ENCODE peak calls at places on chromosomes 4 and X, in nine cellular contexts. X is OCI-LY7, W is lower lobe of right lung, E is cardiac fibroblast, V is Calu3, Y is coronary artery, U is PC-9, Z is type B pancreatic cell, T is right lobe of liver. R is an unnamed sample.

GRCh38 chr4:2402941-2403340 is 15.5 kb downstream of the ZFYVE28 start:
- DNase-seq in X (no peak), W (no peak), E (no peak), V (no peak), Y (no peak), U (no peak), Z (no peak), T (no peak), R (no peak)

GRCh38 chrX:154490021-154490413 is 412 bp downstream of the SLC10A3 start:
- DNase-seq in X (peak), W (no peak), E (peak), V (no peak), Y (no peak), U (no peak), Z (peak), T (no peak), R (no peak)

GRCh38 chr4:110130578-110131358 is 67.6 kb downstream of the ELOVL6 start:
- DNase-seq in X (no peak), W (no peak), E (no peak), V (peak), Y (no peak), U (peak), Z (no peak), T (no peak), R (no peak)

GRCh38 chr4:145773581-145774234 is 93.8 kb downstream of the C4orf51 start:
- DNase-seq in X (no peak), W (no peak), E (no peak), V (no peak), Y (no peak), U (no peak), Z (no peak), T (no peak), R (peak)

GRCh38 chrX:65581661-65582339 is 47.2 kb upstream of the LAS1L start:
- DNase-seq in X (peak), W (no peak), E (peak), V (peak), Y (no peak), U (no peak), Z (no peak), T (no peak), R (peak)

GRCh38 chr4:159776915-159777314 is 674.0 kb downstream of the RAPGEF2 start:
- DNase-seq in X (no peak), W (no peak), E (no peak), V (no peak), Y (no peak), U (no peak), Z (no peak), T (no peak), R (no peak)

GRCh38 chr4:64409300-64409699 is at the start of gene TECRL:
- DNase-seq in X (no peak), W (no peak), E (no peak), V (no peak), Y (no peak), U (no peak), Z (no peak), T (no peak), R (no peak)

GRCh38 chr4:169810325-169811323 is 52.9 kb upstream of the HPF1 start:
- DNase-seq in X (peak), W (no peak), E (peak), V (peak), Y (no peak), U (peak), Z (no peak), T (no peak), R (peak)

GRCh38 chr4:85028910-85029309 is 62.4 kb upstream of the WDFY3 start:
- DNase-seq in X (no peak), W (no peak), E (peak), V (no peak), Y (no peak), U (no peak), Z (no peak), T (no peak), R (no peak)

GRCh38 chrX:10556405-10556804 is 64.0 kb downstream of the MID1 start:
- DNase-seq in X (no peak), W (no peak), E (no peak), V (no peak), Y (no peak), U (no peak), Z (no peak), T (no peak), R (no peak)

GRCh38 chrX:149540621-149541520 is at the start of gene EOLA1:
- DNase-seq in X (peak), W (peak), E (peak), V (peak), Y (peak), U (peak), Z (peak), T (peak), R (peak)

GRCh38 chr4:74474345-74475099 is 29.6 kb downstream of the AREG start:
- DNase-seq in X (no peak), W (no peak), E (peak), V (no peak), Y (no peak), U (no peak), Z (no peak), T (no peak), R (no peak)

GRCh38 chr4:84582988-84583870 is at the start of gene CDS1:
- DNase-seq in X (no peak), W (peak), E (no peak), V (peak), Y (no peak), U (no peak), Z (peak), T (peak), R (peak)

GRCh38 chrX:53440101-53440500 is 5.9 kb upstream of the HSD17B10 start:
- DNase-seq in X (no peak), W (no peak), E (no peak), V (no peak), Y (no peak), U (no peak), Z (no peak), T (no peak), R (no peak)

GRCh38 chrX:8743126-8743732 is 11.3 kb upstream of the ANOS1 start:
- DNase-seq in X (peak), W (peak), E (peak), V (peak), Y (no peak), U (peak), Z (no peak), T (peak), R (peak)

GRCh38 chr4:4730214-4730613 is 129.3 kb upstream of the MSX1 start:
- DNase-seq in X (no peak), W (no peak), E (no peak), V (no peak), Y (no peak), U (no peak), Z (no peak), T (no peak), R (no peak)

GRCh38 chrX:136725446-136726104 is 55.2 kb downstream of the ARHGEF6 start:
- DNase-seq in X (no peak), W (no peak), E (peak), V (no peak), Y (no peak), U (peak), Z (no peak), T (no peak), R (no peak)

GRCh38 chrX:153554519-153555167 is 37.2 kb downstream of the ATP2B3 start:
- DNase-seq in X (peak), W (peak), E (peak), V (peak), Y (no peak), U (no peak), Z (no peak), T (peak), R (peak)

GRCh38 chrX:110146521-110146920 is 143.6 kb downstream of the TMEM164 start:
- DNase-seq in X (peak), W (no peak), E (peak), V (peak), Y (no peak), U (no peak), Z (no peak), T (no peak), R (peak)

GRCh38 chr4:168257663-168258235 is 60.8 kb downstream of the DDX60 start:
- DNase-seq in X (no peak), W (no peak), E (no peak), V (no peak), Y (no peak), U (no peak), Z (no peak), T (no peak), R (no peak)

GRCh38 chr4:67204441-67204840 is 340.9 kb downstream of the CENPC start:
- DNase-seq in X (no peak), W (no peak), E (no peak), V (no peak), Y (no peak), U (no peak), Z (no peak), T (no peak), R (no peak)

GRCh38 chr4:92864176-92864575 is 560.4 kb downstream of the GRID2 start:
- DNase-seq in X (no peak), W (no peak), E (no peak), V (no peak), Y (no peak), U (no peak), Z (no peak), T (no peak), R (no peak)

GRCh38 chr4:84917087-84917821 is 49.2 kb downstream of the WDFY3 start:
- DNase-seq in X (no peak), W (no peak), E (no peak), V (no peak), Y (no peak), U (no peak), Z (no peak), T (no peak), R (no peak)

GRCh38 chr4:19736968-19737756 is 514.5 kb upstream of the SLIT2 start:
- DNase-seq in X (no peak), W (no peak), E (no peak), V (no peak), Y (no peak), U (no peak), Z (no peak), T (no peak), R (no peak)

GRCh38 chrX:67692246-67692645 is 148.4 kb downstream of the AR start:
- DNase-seq in X (no peak), W (no peak), E (peak), V (no peak), Y (no peak), U (no peak), Z (no peak), T (no peak), R (no peak)

GRCh38 chrX:9878141-9878875 is 88.8 kb upstream of the CLDN34 start:
- DNase-seq in X (no peak), W (no peak), E (no peak), V (no peak), Y (no peak), U (no peak), Z (no peak), T (no peak), R (no peak)

GRCh38 chr4:79273918-79274317 is 51.9 kb downstream of the NAA11 start:
- DNase-seq in X (no peak), W (no peak), E (no peak), V (no peak), Y (no peak), U (no peak), Z (no peak), T (no peak), R (no peak)

GRCh38 chr4:181962321-181962720 is 280.9 kb upstream of the TENM3 start:
- DNase-seq in X (no peak), W (no peak), E (no peak), V (no peak), Y (no peak), U (no peak), Z (no peak), T (no peak), R (no peak)

GRCh38 chrX:54786972-54787371 is 11.1 kb downstream of the ITIH6 start:
- DNase-seq in X (peak), W (no peak), E (peak), V (peak), Y (no peak), U (no peak), Z (no peak), T (no peak), R (peak)
- TF ChIP-seq CTCF in X (peak), W (no peak), E (no peak), V (peak), Y (no peak), U (peak), Z (peak), T (peak), R (peak)

GRCh38 chr4:124279741-124280140 is 432.8 kb downstream of the ANKRD50 start:
- DNase-seq in X (no peak), W (no peak), E (no peak), V (no peak), Y (no peak), U (no peak), Z (no peak), T (no peak), R (no peak)

GRCh38 chr4:124277691-124278090 is 434.8 kb downstream of the ANKRD50 start:
- DNase-seq in X (no peak), W (no peak), E (peak), V (no peak), Y (no peak), U (no peak), Z (no peak), T (no peak), R (no peak)

GRCh38 chr4:124276461-124276860 is 436.1 kb downstream of the ANKRD50 start:
- DNase-seq in X (no peak), W (no peak), E (no peak), V (no peak), Y (no peak), U (no peak), Z (no peak), T (no peak), R (no peak)

GRCh38 chr4:124282301-124282898 is 430.1 kb downstream of the ANKRD50 start:
- DNase-seq in X (no peak), W (no peak), E (no peak), V (no peak), Y (no peak), U (no peak), Z (no peak), T (no peak), R (no peak)

GRCh38 chr4:124278477-124278876 is 434.1 kb downstream of the ANKRD50 start:
- DNase-seq in X (no peak), W (no peak), E (peak), V (peak), Y (no peak), U (peak), Z (no peak), T (no peak), R (no peak)
- TF ChIP-seq CTCF in X (no peak), W (no peak), E (no peak), V (no peak), Y (no peak), U (no peak), Z (no peak), T (no peak), R (no peak)

GRCh38 chrX:4265036-4265435 is 551.6 kb upstream of the PRKX start:
- DNase-seq in X (no peak), W (no peak), E (no peak), V (no peak), Y (no peak), U (no peak), Z (no peak), T (no peak), R (no peak)
- TF ChIP-seq CTCF in X (no peak), W (no peak), E (no peak), V (no peak), Y (no peak), U (peak), Z (no peak), T (no peak), R (no peak)

GRCh38 chrX:69036674-69037573 is 128.3 kb downstream of the PJA1 start:
- DNase-seq in X (no peak), W (no peak), E (no peak), V (no peak), Y (peak), U (no peak), Z (peak), T (no peak), R (no peak)
- TF ChIP-seq CTCF in X (no peak), W (no peak), E (no peak), V (no peak), Y (no peak), U (no peak), Z (no peak), T (no peak), R (no peak)

R was measured in GM10248.